ENCODE peak calls at places on chromosomes 16 and 17, in six cellular contexts. X is fibroblast of pulmonary artery; A is activated effector memory CD4-positive, alpha-beta T cell treated with Interleukin-2 at 50 U/mL for 16 hours; R is NCI-H1436; C is activated CD4-positive, alpha-beta T cell treated with anti-CD3 and anti-CD28 coated beads, Interleukin-2, amount 50 U/mL, for 48 hours; T is foreskin fibroblast. B is an unnamed sample.

GRCh38 chr16:68590201-68590994 is 51.3 kb downstream of the ZFP90 start:
- DNase-seq in X (peak; percentile 53), A (peak; percentile 22), C (peak; percentile 76), R (no peak), T (peak; percentile 63), B (peak; percentile 84)

GRCh38 chr16:79715088-79715487 is 114.6 kb upstream of the MAF start:
- DNase-seq in T (no peak), R (no peak), X (no peak), C (no peak), A (no peak), B (no peak)

GRCh38 chr17:64133546-64134215 is 3.7 kb upstream of the ERN1 start:
- DNase-seq in C (no peak), X (peak; percentile 84), T (peak; percentile 82), A (no peak), R (peak; percentile 81), B (peak; percentile 19)

GRCh38 chr17:51618485-51618884 is 358.1 kb downstream of the UTP18 start:
- DNase-seq in A (no peak), X (no peak), R (no peak), T (no peak), C (no peak), B (no peak)

GRCh38 chr17:46159686-46160085 is 33.5 kb downstream of the KANSL1 start:
- DNase-seq in X (peak; percentile 56), T (peak; percentile 77), A (no peak), R (no peak), C (no peak), B (no peak)

GRCh38 chr17:40259505-40259904 is 28.2 kb upstream of the CDC6 start:
- DNase-seq in X (no peak), A (no peak), T (no peak), C (no peak), R (no peak), B (no peak)

GRCh38 chr16:19429271-19429670 is 11.6 kb downstream of the TMC5 start:
- DNase-seq in R (no peak), T (no peak), A (no peak), C (no peak), X (no peak), B (no peak)

GRCh38 chr16:58584831-58585505 is 44.7 kb downstream of the CNOT1 start:
- DNase-seq in T (no peak), X (no peak), A (no peak), C (no peak), R (no peak), B (no peak)

GRCh38 chr16:70715113-70715711 is 29.4 kb upstream of the MTSS2 start:
- DNase-seq in A (no peak), T (peak; percentile 98), X (peak; percentile 95), R (no peak), C (no peak), B (peak; percentile 60)

GRCh38 chr16:65934443-65934842 is 432.0 kb upstream of the CDH5 start:
- DNase-seq in R (no peak), T (no peak), X (no peak), C (no peak), A (no peak), B (no peak)

GRCh38 chr17:79706931-79707382 is 23.8 kb upstream of the ENPP7 start:
- DNase-seq in R (no peak), A (no peak), T (peak; percentile 52), X (peak; percentile 10), C (no peak), B (no peak)

B was measured in nephron progenitor cell.